ENCODE peak calls at places on chromosomes 1 and 21, in ten cellular contexts. E, D, B, H, V, A, P, W, K and U are unnamed samples.

GRCh38 chr1:213761845-213762407 is 225.8 kb upstream of the PROX1 start:
- DNase-seq in E (no peak), D (no peak), B (no peak), H (no peak), V (no peak), A (no peak), P (no peak), W (no peak), K (no peak), U (no peak)

GRCh38 chr1:92544756-92545165 is 58.0 kb upstream of the GFI1 start:
- DNase-seq in E (no peak), D (no peak), B (no peak), H (no peak), V (no peak), A (no peak), P (no peak), W (no peak), K (no peak), U (no peak)

GRCh38 chr1:171472183-171472647 is 13.1 kb upstream of the PRRC2C start:
- DNase-seq in E (no peak), D (no peak), B (no peak), H (no peak), V (no peak), A (no peak), P (no peak), W (no peak), K (no peak), U (no peak)

GRCh38 chr1:3827813-3828307 is 29.2 kb downstream of the CEP104 start:
- DNase-seq in E (no peak), D (no peak), B (no peak), H (no peak), V (no peak), A (no peak), P (no peak), W (no peak), K (no peak), U (no peak)

GRCh38 chr1:181117648-181118449 is 29.3 kb downstream of the IER5 start:
- DNase-seq in E (no peak), D (no peak), B (no peak), H (no peak), V (no peak), A (peak; percentile 66), P (no peak), W (peak; percentile 100), K (no peak), U (no peak)

GRCh38 chr1:234773936-234774677 is 164.1 kb upstream of the IRF2BP2 start:
- DNase-seq in E (no peak), D (no peak), B (no peak), H (no peak), V (no peak), A (no peak), P (no peak), W (no peak), K (no peak), U (peak; percentile 47)

GRCh38 chr1:54768093-54768492 is 3.8 kb upstream of the PARS2 start:
- DNase-seq in E (no peak), D (no peak), B (peak; percentile 55), H (no peak), V (no peak), A (no peak), P (no peak), W (no peak), K (no peak), U (no peak)

GRCh38 chr1:229043111-229043510 is 227.8 kb upstream of the RAB4A start:
- DNase-seq in E (no peak), D (no peak), B (no peak), H (no peak), V (no peak), A (no peak), P (no peak), W (no peak), K (no peak), U (no peak)

GRCh38 chr1:53620620-53620957 is 118.4 kb downstream of the GLIS1 start:
- DNase-seq in E (no peak), D (no peak), B (no peak), H (no peak), V (no peak), A (no peak), P (no peak), W (no peak), K (no peak), U (peak; percentile 43)

GRCh38 chr21:19640964-19641363 is 1237.4 kb upstream of the TMPRSS15 start:
- DNase-seq in E (no peak), D (no peak), B (no peak), H (no peak), V (no peak), A (no peak), P (no peak), W (no peak), K (no peak), U (no peak)

DNA sequence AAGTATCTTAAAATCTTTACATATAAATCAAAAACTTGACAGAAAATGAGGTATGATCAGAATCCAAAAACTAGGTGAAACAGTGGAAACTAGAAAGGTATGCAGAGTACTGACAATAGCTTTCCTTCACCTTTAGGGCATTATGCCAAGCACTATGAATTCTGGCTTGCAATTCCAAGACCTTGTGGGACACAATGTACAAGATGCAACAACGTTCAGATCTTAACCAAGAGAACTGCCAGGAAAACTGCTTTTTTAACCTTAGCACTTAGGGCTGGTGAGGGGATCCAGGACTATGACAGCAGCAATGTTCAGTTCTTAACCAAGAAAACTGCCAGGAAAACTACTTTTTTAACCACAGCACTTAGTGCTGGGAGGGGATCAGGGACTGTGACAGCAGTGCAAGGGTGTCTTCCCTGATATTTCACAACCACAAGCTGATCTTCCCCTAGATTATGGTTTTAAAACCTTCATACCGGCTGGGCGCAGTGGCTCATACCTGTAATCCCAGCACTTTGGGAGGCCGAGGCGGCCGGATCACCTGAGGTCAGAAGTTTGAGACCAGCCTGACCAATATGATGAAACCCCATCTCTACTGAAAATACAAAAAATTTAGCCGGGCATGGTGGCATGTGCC is 22.3 kb downstream of the FOXJ3 start:
- DNase-seq in E (no peak), D (no peak), B (no peak), H (no peak), V (no peak), A (no peak), P (no peak), W (no peak), K (no peak), U (no peak)
- H3K27ac ChIP-seq in E (no peak overlapping the region), D (no peak overlapping the region), B (no peak overlapping the region), H (no peak overlapping the region), V (no peak overlapping the region), A (no peak overlapping the region), P (no peak overlapping the region), W (no peak overlapping the region), K (peak overlapping the region; percentile 30), U (no peak overlapping the region)

DNA sequence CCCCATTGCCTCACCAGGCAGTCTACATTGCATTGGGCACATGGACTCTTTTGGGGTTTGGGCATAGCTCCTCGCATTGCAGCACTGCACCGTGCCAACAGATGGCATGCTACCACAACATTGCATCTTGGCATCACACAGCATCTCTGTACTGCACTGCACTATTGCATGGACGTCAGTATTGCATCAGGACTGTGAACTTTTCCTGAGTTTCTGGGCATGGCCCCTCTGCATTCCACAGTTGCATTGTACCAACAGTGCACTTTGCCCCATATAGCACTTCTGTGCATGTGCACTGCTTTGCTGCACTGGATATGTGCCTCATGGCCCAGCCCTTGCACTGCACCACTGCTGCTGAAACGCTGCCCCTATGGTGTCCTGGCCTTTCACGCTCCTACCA is 9.6 kb downstream of the PTPRU start:
- DNase-seq in E (no peak), D (no peak), B (peak; percentile 49), H (no peak), V (no peak), A (no peak), P (no peak), W (no peak), K (no peak), U (no peak)
- TF ChIP-seq CTCF in E (no peak), D (no peak), B (peak; percentile 70), H (peak; percentile 46), V (no peak), A (peak; percentile 41), P (no peak), W (peak; percentile 43), K (peak; percentile 69), U (no peak)

GRCh38 chr1:203265541-203265940 is 36.1 kb upstream of the CHIT1 start:
- DNase-seq in E (no peak), D (no peak), B (no peak), H (no peak), V (no peak), A (no peak), P (no peak), W (no peak), K (no peak), U (no peak)

GRCh38 chr1:203267912-203268311 is 37.4 kb upstream of the BTG2 start:
- DNase-seq in E (no peak), D (no peak), B (no peak), H (no peak), V (no peak), A (no peak), P (no peak), W (no peak), K (no peak), U (no peak)

GRCh38 chr1:203269654-203270020 is 35.7 kb upstream of the BTG2 start:
- DNase-seq in E (no peak), D (no peak), B (no peak), H (no peak), V (peak; percentile 22), A (no peak), P (no peak), W (no peak), K (no peak), U (no peak)

GRCh38 chr1:203268901-203269653 is 36.2 kb upstream of the BTG2 start:
- DNase-seq in E (no peak), D (no peak), B (peak; percentile 86), H (no peak), V (peak; percentile 17), A (peak; percentile 85), P (no peak), W (peak; percentile 63), K (peak; percentile 76), U (no peak)

GRCh38 chr1:203267347-203267846 is 37.9 kb upstream of the BTG2 start:
- DNase-seq in E (peak; percentile 89), D (no peak), B (peak; percentile 95), H (peak; percentile 81), V (peak; percentile 87), A (peak; percentile 92), P (peak; percentile 83), W (peak; percentile 60), K (peak; percentile 89), U (no peak)
- H3K4me3 ChIP-seq in E (peak overlapping the region; percentile 51), D (peak overlapping the region; percentile 85), B (peak overlapping the region; percentile 52), H (peak overlapping the region; percentile 74), V (peak overlapping the region; percentile 56), A (peak overlapping the region; percentile 35), P (peak overlapping the region; percentile 57), W (no peak overlapping the region), K (peak overlapping the region; percentile 53), U (peak overlapping the region; percentile 76)

DNA sequence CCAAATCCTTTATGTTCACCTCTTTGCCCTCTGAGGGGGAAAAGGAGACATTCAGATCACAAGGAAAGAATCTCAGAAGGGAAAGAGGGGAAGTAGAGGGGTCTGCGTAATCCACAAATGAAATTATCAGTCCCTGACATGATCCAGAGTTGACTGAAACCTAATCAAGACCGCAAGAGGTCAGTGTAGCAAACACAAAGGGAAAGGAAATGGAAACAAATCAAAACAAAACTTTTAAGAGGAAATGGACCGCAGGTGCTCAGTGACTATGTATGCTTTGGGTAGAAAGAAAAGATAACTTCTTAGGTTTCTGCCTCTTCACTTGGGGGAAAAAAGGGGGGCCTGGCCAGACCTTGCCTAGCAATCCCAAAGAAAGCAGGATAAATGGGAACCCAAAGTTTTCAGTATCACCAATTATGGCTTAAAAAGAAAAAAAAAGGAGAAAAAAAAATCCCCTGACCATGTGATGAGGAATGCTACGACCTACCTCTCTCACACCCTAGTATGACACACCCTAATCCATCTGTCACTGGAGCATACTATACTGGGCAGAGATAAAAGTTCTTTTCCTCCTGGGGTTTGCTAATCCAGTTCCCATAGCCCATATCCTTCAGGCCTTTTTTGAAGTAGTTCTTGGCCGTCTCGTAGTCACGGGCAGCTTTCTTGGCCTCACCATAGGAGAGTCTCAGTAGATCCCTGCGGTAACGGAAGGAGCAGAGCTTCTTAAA is 16.9 kb downstream of the CHRNB2 start:
- DNase-seq in E (no peak), D (no peak), B (no peak), H (no peak), V (no peak), A (no peak), P (no peak), W (no peak), K (no peak), U (no peak)
- H3K27ac ChIP-seq in E (no peak overlapping the region), D (no peak overlapping the region), B (peak overlapping the region; percentile 53), H (no peak overlapping the region), V (no peak overlapping the region), A (no peak overlapping the region), P (no peak overlapping the region), W (no peak overlapping the region), K (no peak overlapping the region), U (no peak overlapping the region)